ENCODE peak calls at places on chromosomes 16 and 17, in nine cellular contexts. One of them, this sample, is unnamed.

GRCh38 chr17:82204831-82205719 is 7.6 kb downstream of the CCDC57 start:
- DNase-seq in PC-3: peak; percentile 91
- DNase-seq in WERI-Rb-1: peak; percentile 50
- DNase-seq in adrenal gland: peak; percentile 79
- DNase-seq in right atrium auricular region: no peak
- DNase-seq in esophagus squamous epithelium: no peak
- DNase-seq in ovary: no peak
- DNase-seq in mammary epithelial cell: peak; percentile 82
- DNase-seq in CD4-positive, alpha-beta T cell: no peak
- DNase-seq in this sample: peak; percentile 49

GRCh38 chr17:50682938-50683337 is 24.8 kb downstream of the ANKRD40 start:
- DNase-seq in PC-3: no peak
- DNase-seq in WERI-Rb-1: no peak
- DNase-seq in adrenal gland: peak; percentile 77
- DNase-seq in right atrium auricular region: no peak
- DNase-seq in esophagus squamous epithelium: no peak
- DNase-seq in ovary: no peak
- DNase-seq in mammary epithelial cell: no peak
- DNase-seq in CD4-positive, alpha-beta T cell: no peak
- DNase-seq in this sample: no peak

GRCh38 chr16:58337090-58337444 is 42.2 kb upstream of the PRSS54 start:
- DNase-seq in PC-3: no peak
- DNase-seq in WERI-Rb-1: no peak
- DNase-seq in adrenal gland: no peak
- DNase-seq in right atrium auricular region: no peak
- DNase-seq in esophagus squamous epithelium: no peak
- DNase-seq in ovary: no peak
- DNase-seq in mammary epithelial cell: no peak
- DNase-seq in CD4-positive, alpha-beta T cell: no peak
- DNase-seq in this sample: no peak

GRCh38 chr16:22751685-22752084 is 62.3 kb upstream of the HS3ST2 start:
- DNase-seq in PC-3: no peak
- DNase-seq in WERI-Rb-1: peak; percentile 64
- DNase-seq in adrenal gland: no peak
- DNase-seq in right atrium auricular region: no peak
- DNase-seq in esophagus squamous epithelium: no peak
- DNase-seq in ovary: no peak
- DNase-seq in mammary epithelial cell: no peak
- DNase-seq in CD4-positive, alpha-beta T cell: no peak
- DNase-seq in this sample: no peak

GRCh38 chr17:5468075-5468473 is 708 bp downstream of the DHX33 start:
- DNase-seq in PC-3: no peak
- DNase-seq in WERI-Rb-1: peak; percentile 12
- DNase-seq in adrenal gland: no peak
- DNase-seq in right atrium auricular region: no peak
- DNase-seq in esophagus squamous epithelium: no peak
- DNase-seq in ovary: no peak
- DNase-seq in mammary epithelial cell: peak; percentile 16
- DNase-seq in CD4-positive, alpha-beta T cell: no peak
- DNase-seq in this sample: no peak

GRCh38 chr16:82062645-82063058 is 27.6 kb downstream of the HSD17B2 start:
- DNase-seq in PC-3: no peak
- DNase-seq in WERI-Rb-1: no peak
- DNase-seq in adrenal gland: no peak
- DNase-seq in right atrium auricular region: no peak
- DNase-seq in esophagus squamous epithelium: no peak
- DNase-seq in ovary: no peak
- DNase-seq in mammary epithelial cell: peak; percentile 64
- DNase-seq in CD4-positive, alpha-beta T cell: no peak
- DNase-seq in this sample: no peak

GRCh38 chr17:83035722-83036121 is 43.7 kb upstream of the METRNL start:
- DNase-seq in PC-3: no peak
- DNase-seq in WERI-Rb-1: no peak
- DNase-seq in adrenal gland: no peak
- DNase-seq in right atrium auricular region: no peak
- DNase-seq in esophagus squamous epithelium: no peak
- DNase-seq in ovary: peak; percentile 15
- DNase-seq in mammary epithelial cell: no peak
- DNase-seq in CD4-positive, alpha-beta T cell: no peak
- DNase-seq in this sample: peak; percentile 25

GRCh38 chr17:15955793-15956541 is 11.0 kb downstream of the ADORA2B start:
- DNase-seq in PC-3: no peak
- DNase-seq in WERI-Rb-1: peak; percentile 93
- DNase-seq in adrenal gland: no peak
- DNase-seq in right atrium auricular region: no peak
- DNase-seq in esophagus squamous epithelium: no peak
- DNase-seq in ovary: no peak
- DNase-seq in mammary epithelial cell: no peak
- DNase-seq in CD4-positive, alpha-beta T cell: no peak
- DNase-seq in this sample: no peak

GRCh38 chr17:39325528-39326240 is 75.7 kb downstream of the FBXL20 start:
- DNase-seq in PC-3: no peak
- DNase-seq in WERI-Rb-1: no peak
- DNase-seq in adrenal gland: no peak
- DNase-seq in right atrium auricular region: no peak
- DNase-seq in esophagus squamous epithelium: no peak
- DNase-seq in ovary: no peak
- DNase-seq in mammary epithelial cell: no peak
- DNase-seq in CD4-positive, alpha-beta T cell: no peak
- DNase-seq in this sample: no peak

GRCh38 chr17:16888413-16889087 is 83.4 kb downstream of the TNFRSF13B start:
- DNase-seq in PC-3: peak; percentile 53
- DNase-seq in WERI-Rb-1: no peak
- DNase-seq in adrenal gland: no peak
- DNase-seq in right atrium auricular region: peak; percentile 30
- DNase-seq in esophagus squamous epithelium: no peak
- DNase-seq in ovary: no peak
- DNase-seq in mammary epithelial cell: no peak
- DNase-seq in CD4-positive, alpha-beta T cell: no peak
- DNase-seq in this sample: no peak

GRCh38 chr17:77535435-77535834 is 394.7 kb downstream of the SEC14L1 start:
- DNase-seq in PC-3: peak; percentile 25
- DNase-seq in WERI-Rb-1: no peak
- DNase-seq in adrenal gland: no peak
- DNase-seq in right atrium auricular region: no peak
- DNase-seq in esophagus squamous epithelium: no peak
- DNase-seq in ovary: no peak
- DNase-seq in mammary epithelial cell: no peak
- DNase-seq in CD4-positive, alpha-beta T cell: no peak
- DNase-seq in this sample: no peak

GRCh38 chr16:84329016-84329415 is 34.3 kb downstream of the WFDC1 start:
- DNase-seq in PC-3: no peak
- DNase-seq in WERI-Rb-1: no peak
- DNase-seq in adrenal gland: no peak
- DNase-seq in right atrium auricular region: no peak
- DNase-seq in esophagus squamous epithelium: no peak
- DNase-seq in ovary: no peak
- DNase-seq in mammary epithelial cell: no peak
- DNase-seq in CD4-positive, alpha-beta T cell: no peak
- DNase-seq in this sample: no peak

GRCh38 chr16:84331998-84332780 is 36.1 kb upstream of the ATP2C2 start:
- DNase-seq in PC-3: peak; percentile 48
- DNase-seq in WERI-Rb-1: no peak
- DNase-seq in adrenal gland: no peak
- DNase-seq in right atrium auricular region: no peak
- DNase-seq in esophagus squamous epithelium: no peak
- DNase-seq in ovary: no peak
- DNase-seq in mammary epithelial cell: peak; percentile 58
- DNase-seq in CD4-positive, alpha-beta T cell: no peak
- DNase-seq in this sample: no peak

GRCh38 chr16:84332975-84333684 is 35.2 kb upstream of the ATP2C2 start:
- DNase-seq in PC-3: no peak
- DNase-seq in WERI-Rb-1: peak; percentile 9
- DNase-seq in adrenal gland: no peak
- DNase-seq in right atrium auricular region: no peak
- DNase-seq in esophagus squamous epithelium: no peak
- DNase-seq in ovary: no peak
- DNase-seq in mammary epithelial cell: no peak
- DNase-seq in CD4-positive, alpha-beta T cell: no peak
- DNase-seq in this sample: no peak

GRCh38 chr16:84329849-84330684 is 35.4 kb downstream of the WFDC1 start:
- DNase-seq in PC-3: no peak
- DNase-seq in WERI-Rb-1: no peak
- DNase-seq in adrenal gland: no peak
- DNase-seq in right atrium auricular region: no peak
- DNase-seq in esophagus squamous epithelium: no peak
- DNase-seq in ovary: no peak
- DNase-seq in mammary epithelial cell: no peak
- DNase-seq in CD4-positive, alpha-beta T cell: no peak
- DNase-seq in this sample: no peak

DNA sequence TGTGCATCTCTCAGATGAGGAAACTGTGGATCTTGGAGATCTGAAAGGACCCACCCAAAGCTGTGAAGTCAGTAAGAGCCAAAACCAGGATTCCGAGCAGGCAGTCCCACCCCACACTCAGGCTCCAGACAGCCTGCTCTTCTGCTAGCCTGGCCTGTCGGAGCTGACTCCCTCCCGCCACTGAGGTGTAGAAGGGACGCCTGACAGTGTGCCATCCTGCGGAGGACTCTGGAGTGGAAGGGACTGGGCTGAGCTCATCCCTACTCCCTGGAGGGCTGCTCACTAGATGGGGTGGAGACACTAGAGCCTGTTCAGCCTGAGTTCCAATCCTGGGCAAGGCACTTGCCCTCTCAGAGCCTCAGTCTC is 36.0 kb downstream of the WFDC1 start:
- DNase-seq in PC-3: no peak
- DNase-seq in WERI-Rb-1: no peak
- DNase-seq in adrenal gland: no peak
- DNase-seq in right atrium auricular region: no peak
- DNase-seq in esophagus squamous epithelium: no peak
- DNase-seq in ovary: no peak
- DNase-seq in mammary epithelial cell: no peak
- DNase-seq in CD4-positive, alpha-beta T cell: no peak
- DNase-seq in this sample: no peak
- H3K9me3 ChIP-seq in PC-3: no peaks in the 10 kb centered on the region
- H3K9me3 ChIP-seq in WERI-Rb-1: no peaks in the 10 kb centered on the region
- H3K9me3 ChIP-seq in adrenal gland: no peaks in the 10 kb centered on the region
- H3K9me3 ChIP-seq in right atrium auricular region: no peaks in the 10 kb centered on the region
- H3K9me3 ChIP-seq in esophagus squamous epithelium: no peaks in the 10 kb centered on the region
- H3K9me3 ChIP-seq in ovary: no peaks in the 10 kb centered on the region
- H3K9me3 ChIP-seq in mammary epithelial cell: peaks cover 4% of the 10 kb centered on the region
- H3K9me3 ChIP-seq in CD4-positive, alpha-beta T cell: no peaks in the 10 kb centered on the region
- H3K9me3 ChIP-seq in this sample: no peaks in the 10 kb centered on the region

DNA sequence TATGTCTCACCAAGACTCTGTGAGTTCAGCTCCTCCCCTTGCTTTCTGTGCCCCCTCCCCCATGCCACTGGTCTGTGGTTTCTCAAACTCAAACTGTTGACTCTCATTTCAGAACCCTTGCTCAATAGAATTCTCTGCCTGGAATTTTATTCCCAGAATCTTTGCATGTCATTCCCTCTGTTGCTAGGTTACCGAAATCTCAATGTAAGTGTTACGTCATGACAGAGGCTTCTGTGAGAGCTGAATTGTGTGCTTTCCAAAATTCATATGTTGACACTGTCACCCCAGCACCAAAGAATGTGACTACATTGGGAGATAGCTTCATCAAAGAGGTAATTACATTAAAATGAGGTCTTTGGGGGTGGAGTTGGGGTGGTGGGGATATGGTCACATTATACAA is 1938.8 kb downstream of the TP53TG3F start:
- DNase-seq in PC-3: no peak
- DNase-seq in WERI-Rb-1: no peak
- DNase-seq in adrenal gland: no peak
- DNase-seq in right atrium auricular region: no peak
- DNase-seq in esophagus squamous epithelium: no peak
- DNase-seq in ovary: no peak
- DNase-seq in mammary epithelial cell: no peak
- DNase-seq in CD4-positive, alpha-beta T cell: no peak
- DNase-seq in this sample: no peak
- H3K9me3 ChIP-seq in PC-3: peaks cover 6% of the 10 kb centered on the region
- H3K9me3 ChIP-seq in WERI-Rb-1: no peaks in the 10 kb centered on the region
- H3K9me3 ChIP-seq in adrenal gland: no peaks in the 10 kb centered on the region
- H3K9me3 ChIP-seq in right atrium auricular region: no peaks in the 10 kb centered on the region
- H3K9me3 ChIP-seq in esophagus squamous epithelium: no peaks in the 10 kb centered on the region
- H3K9me3 ChIP-seq in ovary: no peaks in the 10 kb centered on the region
- H3K9me3 ChIP-seq in mammary epithelial cell: peaks cover 6% of the 10 kb centered on the region
- H3K9me3 ChIP-seq in CD4-positive, alpha-beta T cell: peaks cover 2% of the 10 kb centered on the region
- H3K9me3 ChIP-seq in this sample: no peaks in the 10 kb centered on the region

GRCh38 chr17:27089929-27090247 is 204.0 kb upstream of the WSB1 start:
- DNase-seq in PC-3: no peak
- DNase-seq in WERI-Rb-1: no peak
- DNase-seq in adrenal gland: no peak
- DNase-seq in right atrium auricular region: no peak
- DNase-seq in esophagus squamous epithelium: no peak
- DNase-seq in ovary: no peak
- DNase-seq in mammary epithelial cell: no peak
- DNase-seq in CD4-positive, alpha-beta T cell: no peak
- DNase-seq in this sample: no peak

GRCh38 chr17:27087935-27088766 is 205.8 kb upstream of the WSB1 start:
- DNase-seq in PC-3: no peak
- DNase-seq in WERI-Rb-1: no peak
- DNase-seq in adrenal gland: no peak
- DNase-seq in right atrium auricular region: no peak
- DNase-seq in esophagus squamous epithelium: no peak
- DNase-seq in ovary: no peak
- DNase-seq in mammary epithelial cell: no peak
- DNase-seq in CD4-positive, alpha-beta T cell: no peak
- DNase-seq in this sample: no peak

GRCh38 chr17:27088767-27089078 is 205.2 kb upstream of the WSB1 start:
- DNase-seq in PC-3: no peak
- DNase-seq in WERI-Rb-1: no peak
- DNase-seq in adrenal gland: no peak
- DNase-seq in right atrium auricular region: no peak
- DNase-seq in esophagus squamous epithelium: no peak
- DNase-seq in ovary: no peak
- DNase-seq in mammary epithelial cell: no peak
- DNase-seq in CD4-positive, alpha-beta T cell: no peak
- DNase-seq in this sample: no peak

GRCh38 chr17:27086526-27086925 is 207.4 kb upstream of the WSB1 start:
- DNase-seq in PC-3: no peak
- DNase-seq in WERI-Rb-1: no peak
- DNase-seq in adrenal gland: no peak
- DNase-seq in right atrium auricular region: no peak
- DNase-seq in esophagus squamous epithelium: no peak
- DNase-seq in ovary: no peak
- DNase-seq in mammary epithelial cell: no peak
- DNase-seq in CD4-positive, alpha-beta T cell: no peak
- DNase-seq in this sample: no peak

GRCh38 chr17:27091043-27091497 is 202.8 kb upstream of the WSB1 start:
- DNase-seq in PC-3: no peak
- DNase-seq in WERI-Rb-1: no peak
- DNase-seq in adrenal gland: no peak
- DNase-seq in right atrium auricular region: no peak
- DNase-seq in esophagus squamous epithelium: no peak
- DNase-seq in ovary: no peak
- DNase-seq in mammary epithelial cell: no peak
- DNase-seq in CD4-positive, alpha-beta T cell: no peak
- DNase-seq in this sample: no peak
- H3K9me3 ChIP-seq in PC-3: no peaks in the 10 kb centered on the region
- H3K9me3 ChIP-seq in WERI-Rb-1: no peaks in the 10 kb centered on the region
- H3K9me3 ChIP-seq in adrenal gland: no peaks in the 10 kb centered on the region
- H3K9me3 ChIP-seq in right atrium auricular region: no peaks in the 10 kb centered on the region
- H3K9me3 ChIP-seq in esophagus squamous epithelium: no peaks in the 10 kb centered on the region
- H3K9me3 ChIP-seq in ovary: no peaks in the 10 kb centered on the region
- H3K9me3 ChIP-seq in mammary epithelial cell: peaks cover 5% of the 10 kb centered on the region
- H3K9me3 ChIP-seq in CD4-positive, alpha-beta T cell: no peaks in the 10 kb centered on the region
- H3K9me3 ChIP-seq in this sample: no peaks in the 10 kb centered on the region

DNA sequence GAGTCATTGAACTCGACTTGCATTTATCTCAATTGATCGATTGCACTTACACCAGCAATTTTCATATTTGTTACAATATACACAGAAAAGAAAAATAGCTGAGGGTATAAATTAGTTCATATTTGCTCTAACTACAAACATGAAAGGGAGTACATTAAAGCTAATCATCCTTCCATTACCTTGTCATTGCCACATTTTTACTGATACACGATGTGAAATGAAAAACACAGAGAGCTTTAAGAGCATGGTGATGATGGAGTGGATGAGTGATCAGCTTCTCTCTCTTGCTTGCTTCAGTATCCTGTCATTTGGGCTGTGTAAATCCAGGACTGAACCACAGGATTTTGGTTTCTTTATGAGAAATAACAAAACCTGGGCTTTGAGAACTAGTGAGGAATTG is 1207.5 kb upstream of the GOT2 start:
- DNase-seq in PC-3: no peak
- DNase-seq in WERI-Rb-1: no peak
- DNase-seq in adrenal gland: no peak
- DNase-seq in right atrium auricular region: no peak
- DNase-seq in esophagus squamous epithelium: no peak
- DNase-seq in ovary: no peak
- DNase-seq in mammary epithelial cell: no peak
- DNase-seq in CD4-positive, alpha-beta T cell: no peak
- DNase-seq in this sample: no peak
- H3K9me3 ChIP-seq in PC-3: no peaks in the 10 kb centered on the region
- H3K9me3 ChIP-seq in WERI-Rb-1: no peaks in the 10 kb centered on the region
- H3K9me3 ChIP-seq in adrenal gland: peaks cover 9% of the 10 kb centered on the region
- H3K9me3 ChIP-seq in right atrium auricular region: no peaks in the 10 kb centered on the region
- H3K9me3 ChIP-seq in esophagus squamous epithelium: no peaks in the 10 kb centered on the region
- H3K9me3 ChIP-seq in ovary: no peaks in the 10 kb centered on the region
- H3K9me3 ChIP-seq in mammary epithelial cell: no peaks in the 10 kb centered on the region
- H3K9me3 ChIP-seq in CD4-positive, alpha-beta T cell: peaks cover 3% of the 10 kb centered on the region
- H3K9me3 ChIP-seq in this sample: no peaks in the 10 kb centered on the region

This sample was measured in right cardiac atrium.